ENCODE peak calls at places on chromosomes 1 and 21, in six cellular contexts. O is H7; G is NAMALWA; Z is cardiac muscle cell; N is breast epithelium; D is stimulated activated CD4-positive, alpha-beta T cell treated with anti-CD3 and anti-CD28 coated beads, Interleukin-12 subunit alpha, Interleukin-12 subunit beta, amount 100 ng/mL, for 4 hours. E is an unnamed sample.

GRCh38 chr1:198167436-198167934 is 10.7 kb downstream of the NEK7 start:
- DNase-seq in O (no peak), G (peak), Z (peak), N (no peak), D (no peak), E (no peak)

GRCh38 chr1:175072131-175072941 is 4.7 kb downstream of the TNN start:
- DNase-seq in O (no peak), G (no peak), Z (peak), N (no peak), D (peak), E (no peak)

GRCh38 chr1:204319027-204319426 is 40.7 kb downstream of the PLEKHA6 start:
- DNase-seq in O (no peak), G (no peak), Z (no peak), N (no peak), D (no peak), E (no peak)

GRCh38 chr1:90964444-90965035 is 57.3 kb downstream of the ZNF644 start:
- DNase-seq in O (no peak), G (peak), Z (peak), N (no peak), D (no peak), E (no peak)

GRCh38 chr1:204888294-204888693 is 17.6 kb downstream of the NFASC start:
- DNase-seq in O (no peak), G (no peak), Z (no peak), N (no peak), D (no peak), E (no peak)

GRCh38 chr1:35475356-35475755 is 81.8 kb downstream of the KIAA0319L start:
- DNase-seq in O (no peak), G (no peak), Z (no peak), N (no peak), D (no peak), E (no peak)

GRCh38 chr1:197024460-197024859 is 42.6 kb downstream of the F13B start:
- DNase-seq in O (no peak), G (no peak), Z (no peak), N (no peak), D (no peak), E (no peak)

GRCh38 chr1:8690253-8690525 is 127.3 kb downstream of the RERE start:
- DNase-seq in O (no peak), G (no peak), Z (no peak), N (no peak), D (no peak), E (no peak)

GRCh38 chr1:44030606-44031050 is 634 bp downstream of the SLC6A9 start:
- DNase-seq in O (peak), G (peak), Z (peak), N (peak), D (peak), E (peak)

GRCh38 chr1:53155534-53155933 is 13.1 kb upstream of the SLC1A7 start:
- DNase-seq in O (no peak), G (no peak), Z (no peak), N (no peak), D (no peak), E (no peak)

GRCh38 chr1:172742599-172743500 is 83.9 kb downstream of the FASLG start:
- DNase-seq in O (no peak), G (peak), Z (peak), N (no peak), D (no peak), E (no peak)

GRCh38 chr1:58783090-58783992 is 506 bp downstream of the JUN start:
- DNase-seq in O (peak), G (no peak), Z (peak), N (peak), D (peak), E (peak)

GRCh38 chr1:147895123-147895522 is 7.5 kb upstream of the GJA8 start:
- DNase-seq in O (no peak), G (no peak), Z (no peak), N (no peak), D (no peak), E (no peak)

GRCh38 chr1:7454895-7455784 is 316.0 kb upstream of the VAMP3 start:
- DNase-seq in O (no peak), G (no peak), Z (no peak), N (no peak), D (no peak), E (peak)

GRCh38 chr1:61101461-61102440 is 19.4 kb downstream of the NFIA start:
- DNase-seq in O (no peak), G (no peak), Z (no peak), N (no peak), D (no peak), E (no peak)

GRCh38 chr1:217273866-217274265 is 357.0 kb downstream of the GPATCH2 start:
- DNase-seq in O (no peak), G (no peak), Z (no peak), N (no peak), D (no peak), E (no peak)

GRCh38 chr1:12019858-12020509 is 686 bp downstream of the MIIP start:
- DNase-seq in O (no peak), G (peak), Z (no peak), N (no peak), D (no peak), E (no peak)

GRCh38 chr1:27391511-27392095 is 819 bp upstream of the GPR3 start:
- DNase-seq in O (peak), G (peak), Z (peak), N (no peak), D (no peak), E (peak)

GRCh38 chr21:27814226-27814625 is 847.3 kb upstream of the ADAMTS5 start:
- DNase-seq in O (no peak), G (no peak), Z (no peak), N (no peak), D (no peak), E (no peak)

GRCh38 chr1:2383576-2383975 is 7.8 kb downstream of the MORN1 start:
- DNase-seq in O (no peak), G (no peak), Z (no peak), N (no peak), D (no peak), E (no peak)

GRCh38 chr1:36328713-36329112 is 5.3 kb upstream of the EVA1B start:
- DNase-seq in O (no peak), G (no peak), Z (peak), N (no peak), D (no peak), E (no peak)

GRCh38 chr1:27539901-27540861 is 50.2 kb upstream of the WASF2 start:
- DNase-seq in O (no peak), G (no peak), Z (no peak), N (no peak), D (no peak), E (no peak)

GRCh38 chr1:174222166-174222949 is 63.0 kb downstream of the RABGAP1L start:
- DNase-seq in O (no peak), G (no peak), Z (no peak), N (no peak), D (no peak), E (no peak)

GRCh38 chr1:203463469-203464062 is 12.0 kb upstream of the PRELP start:
- DNase-seq in O (no peak), G (peak), Z (no peak), N (no peak), D (no peak), E (no peak)

GRCh38 chr1:17012775-17013501 is 1.2 kb upstream of the ATP13A2 start:
- DNase-seq in O (peak), G (no peak), Z (no peak), N (no peak), D (no peak), E (no peak)

GRCh38 chr1:67532452-67533216 is 102.4 kb upstream of the SERBP1 start:
- DNase-seq in O (peak), G (peak), Z (peak), N (no peak), D (no peak), E (no peak)

GRCh38 chr1:113396102-113396501 is 5.8 kb downstream of the MAGI3 start:
- DNase-seq in O (no peak), G (no peak), Z (no peak), N (no peak), D (no peak), E (no peak)

GRCh38 chr1:214261206-214262123 is 19.5 kb upstream of the SMYD2 start:
- DNase-seq in O (peak), G (peak), Z (peak), N (peak), D (peak), E (peak)

GRCh38 chr21:46559291-46559983 is 45.4 kb downstream of the S100B start:
- DNase-seq in O (peak), G (peak), Z (peak), N (no peak), D (peak), E (no peak)

GRCh38 chr1:201612645-201613044 is 73.7 kb downstream of the NAV1 start:
- DNase-seq in O (no peak), G (no peak), Z (no peak), N (no peak), D (no peak), E (no peak)

GRCh38 chr1:117930173-117930447 is 571 bp downstream of the WDR3 start:
- DNase-seq in O (peak), G (no peak), Z (no peak), N (no peak), D (no peak), E (no peak)

GRCh38 chr1:99645699-99646531 is at the start of gene PALMD:
- DNase-seq in O (no peak), G (no peak), Z (peak), N (peak), D (no peak), E (peak)

GRCh38 chr1:199522338-199522737 is 505.2 kb upstream of the NR5A2 start:
- DNase-seq in O (no peak), G (no peak), Z (no peak), N (no peak), D (no peak), E (no peak)

GRCh38 chr1:151512801-151513625 is 1.8 kb downstream of the CGN start:
- DNase-seq in O (peak), G (no peak), Z (no peak), N (peak), D (no peak), E (no peak)

GRCh38 chr21:35510294-35510693 is 461.2 kb upstream of the RUNX1 start:
- DNase-seq in O (no peak), G (no peak), Z (no peak), N (no peak), D (no peak), E (no peak)

GRCh38 chr21:31457675-31458074 is 113.6 kb upstream of the TIAM1 start:
- DNase-seq in O (peak), G (peak), Z (no peak), N (no peak), D (no peak), E (no peak)

GRCh38 chr1:229941160-229941559 is 125.9 kb upstream of the GALNT2 start:
- DNase-seq in O (no peak), G (no peak), Z (peak), N (no peak), D (no peak), E (no peak)

GRCh38 chr21:44444286-44444931 is 10.9 kb upstream of the LRRC3 start:
- DNase-seq in O (peak), G (peak), Z (no peak), N (no peak), D (no peak), E (no peak)

GRCh38 chr1:41314781-41315481 is 46.3 kb upstream of the FOXO6 start:
- DNase-seq in O (peak), G (no peak), Z (no peak), N (no peak), D (no peak), E (no peak)